ENCODE peak calls at places on chromosomes 5 and 9, in eight cellular contexts. One of them, this sample, is unnamed.

GRCh38 chr5:91469517-91470165 is 86.5 kb upstream of the ARRDC3 start:
- DNase-seq in RWPE1: no peak
- DNase-seq in cardiac muscle cell: no peak
- DNase-seq in NCI-H1694: no peak
- DNase-seq in activated naive CD4-positive, alpha-beta T cell treated with anti-CD3 and anti-CD28 coated beads, Interleukin-2, amount 10 ng/mL, durations not matched to agents 7 days and 5 days: no peak
- DNase-seq in colonic mucosa: no peak
- DNase-seq in A549: no peak
- DNase-seq in choroid plexus epithelial cell: peak; percentile 5
- DNase-seq in this sample: no peak

GRCh38 chr5:159886312-159886711 is 30.0 kb upstream of the ADRA1B start:
- DNase-seq in RWPE1: no peak
- DNase-seq in cardiac muscle cell: no peak
- DNase-seq in NCI-H1694: no peak
- DNase-seq in activated naive CD4-positive, alpha-beta T cell treated with anti-CD3 and anti-CD28 coated beads, Interleukin-2, amount 10 ng/mL, durations not matched to agents 7 days and 5 days: no peak
- DNase-seq in colonic mucosa: no peak
- DNase-seq in A549: no peak
- DNase-seq in choroid plexus epithelial cell: no peak
- DNase-seq in this sample: no peak

GRCh38 chr9:121359358-121360294 is 10.4 kb downstream of the STOM start:
- DNase-seq in RWPE1: no peak
- DNase-seq in cardiac muscle cell: peak; percentile 44
- DNase-seq in NCI-H1694: no peak
- DNase-seq in activated naive CD4-positive, alpha-beta T cell treated with anti-CD3 and anti-CD28 coated beads, Interleukin-2, amount 10 ng/mL, durations not matched to agents 7 days and 5 days: no peak
- DNase-seq in colonic mucosa: no peak
- DNase-seq in A549: no peak
- DNase-seq in choroid plexus epithelial cell: peak; percentile 58
- DNase-seq in this sample: no peak

GRCh38 chr5:115686692-115687054 is 60.8 kb upstream of the TMED7 start:
- DNase-seq in RWPE1: no peak
- DNase-seq in cardiac muscle cell: no peak
- DNase-seq in NCI-H1694: no peak
- DNase-seq in activated naive CD4-positive, alpha-beta T cell treated with anti-CD3 and anti-CD28 coated beads, Interleukin-2, amount 10 ng/mL, durations not matched to agents 7 days and 5 days: no peak
- DNase-seq in colonic mucosa: no peak
- DNase-seq in A549: no peak
- DNase-seq in choroid plexus epithelial cell: peak; percentile 4
- DNase-seq in this sample: no peak

GRCh38 chr5:157484768-157485167 is 24.8 kb downstream of the NIPAL4 start:
- DNase-seq in RWPE1: no peak
- DNase-seq in cardiac muscle cell: peak; percentile 74
- DNase-seq in NCI-H1694: peak; percentile 50
- DNase-seq in activated naive CD4-positive, alpha-beta T cell treated with anti-CD3 and anti-CD28 coated beads, Interleukin-2, amount 10 ng/mL, durations not matched to agents 7 days and 5 days: no peak
- DNase-seq in colonic mucosa: no peak
- DNase-seq in A549: no peak
- DNase-seq in choroid plexus epithelial cell: no peak
- DNase-seq in this sample: no peak

GRCh38 chr9:80649001-80649420 is 1040.3 kb downstream of the TLE1 start:
- DNase-seq in RWPE1: no peak
- DNase-seq in cardiac muscle cell: peak; percentile 93
- DNase-seq in NCI-H1694: no peak
- DNase-seq in activated naive CD4-positive, alpha-beta T cell treated with anti-CD3 and anti-CD28 coated beads, Interleukin-2, amount 10 ng/mL, durations not matched to agents 7 days and 5 days: no peak
- DNase-seq in colonic mucosa: peak; percentile 23
- DNase-seq in A549: no peak
- DNase-seq in choroid plexus epithelial cell: peak; percentile 73
- DNase-seq in this sample: no peak

GRCh38 chr5:9498541-9499497 is 47.1 kb downstream of the SEMA5A start:
- DNase-seq in RWPE1: peak; percentile 33
- DNase-seq in cardiac muscle cell: peak; percentile 32
- DNase-seq in NCI-H1694: no peak
- DNase-seq in activated naive CD4-positive, alpha-beta T cell treated with anti-CD3 and anti-CD28 coated beads, Interleukin-2, amount 10 ng/mL, durations not matched to agents 7 days and 5 days: no peak
- DNase-seq in colonic mucosa: no peak
- DNase-seq in A549: peak; percentile 21
- DNase-seq in choroid plexus epithelial cell: peak; percentile 67
- DNase-seq in this sample: no peak

GRCh38 chr5:159181152-159181551 is 28.2 kb downstream of the RNF145 start:
- DNase-seq in RWPE1: no peak
- DNase-seq in cardiac muscle cell: peak; percentile 36
- DNase-seq in NCI-H1694: no peak
- DNase-seq in activated naive CD4-positive, alpha-beta T cell treated with anti-CD3 and anti-CD28 coated beads, Interleukin-2, amount 10 ng/mL, durations not matched to agents 7 days and 5 days: no peak
- DNase-seq in colonic mucosa: no peak
- DNase-seq in A549: no peak
- DNase-seq in choroid plexus epithelial cell: peak; percentile 55
- DNase-seq in this sample: no peak

GRCh38 chr5:168413062-168413461 is 73.2 kb upstream of the RARS1 start:
- DNase-seq in RWPE1: peak; percentile 95
- DNase-seq in cardiac muscle cell: no peak
- DNase-seq in NCI-H1694: no peak
- DNase-seq in activated naive CD4-positive, alpha-beta T cell treated with anti-CD3 and anti-CD28 coated beads, Interleukin-2, amount 10 ng/mL, durations not matched to agents 7 days and 5 days: no peak
- DNase-seq in colonic mucosa: no peak
- DNase-seq in A549: no peak
- DNase-seq in choroid plexus epithelial cell: no peak
- DNase-seq in this sample: no peak

GRCh38 chr5:87010736-87011135 is 256.9 kb upstream of the RASA1 start:
- DNase-seq in RWPE1: no peak
- DNase-seq in cardiac muscle cell: peak; percentile 62
- DNase-seq in NCI-H1694: no peak
- DNase-seq in activated naive CD4-positive, alpha-beta T cell treated with anti-CD3 and anti-CD28 coated beads, Interleukin-2, amount 10 ng/mL, durations not matched to agents 7 days and 5 days: no peak
- DNase-seq in colonic mucosa: no peak
- DNase-seq in A549: no peak
- DNase-seq in choroid plexus epithelial cell: peak; percentile 10
- DNase-seq in this sample: no peak

GRCh38 chr9:22682536-22683392 is 236.1 kb downstream of the DMRTA1 start:
- DNase-seq in RWPE1: peak; percentile 46
- DNase-seq in cardiac muscle cell: no peak
- DNase-seq in NCI-H1694: no peak
- DNase-seq in activated naive CD4-positive, alpha-beta T cell treated with anti-CD3 and anti-CD28 coated beads, Interleukin-2, amount 10 ng/mL, durations not matched to agents 7 days and 5 days: no peak
- DNase-seq in colonic mucosa: no peak
- DNase-seq in A549: peak; percentile 2
- DNase-seq in choroid plexus epithelial cell: peak; percentile 6
- DNase-seq in this sample: peak; percentile 18

GRCh38 chr5:80566711-80567259 is 3.3 kb downstream of the ANKRD34B start:
- DNase-seq in RWPE1: no peak
- DNase-seq in cardiac muscle cell: no peak
- DNase-seq in NCI-H1694: no peak
- DNase-seq in activated naive CD4-positive, alpha-beta T cell treated with anti-CD3 and anti-CD28 coated beads, Interleukin-2, amount 10 ng/mL, durations not matched to agents 7 days and 5 days: no peak
- DNase-seq in colonic mucosa: no peak
- DNase-seq in A549: no peak
- DNase-seq in choroid plexus epithelial cell: no peak
- DNase-seq in this sample: no peak

GRCh38 chr5:137466888-137467287 is 32.2 kb downstream of the SPOCK1 start:
- DNase-seq in RWPE1: no peak
- DNase-seq in cardiac muscle cell: peak; percentile 40
- DNase-seq in NCI-H1694: no peak
- DNase-seq in activated naive CD4-positive, alpha-beta T cell treated with anti-CD3 and anti-CD28 coated beads, Interleukin-2, amount 10 ng/mL, durations not matched to agents 7 days and 5 days: no peak
- DNase-seq in colonic mucosa: no peak
- DNase-seq in A549: no peak
- DNase-seq in choroid plexus epithelial cell: no peak
- DNase-seq in this sample: no peak

GRCh38 chr5:133694181-133694831 is 82.0 kb upstream of the FSTL4 start:
- DNase-seq in RWPE1: no peak
- DNase-seq in cardiac muscle cell: no peak
- DNase-seq in NCI-H1694: no peak
- DNase-seq in activated naive CD4-positive, alpha-beta T cell treated with anti-CD3 and anti-CD28 coated beads, Interleukin-2, amount 10 ng/mL, durations not matched to agents 7 days and 5 days: no peak
- DNase-seq in colonic mucosa: no peak
- DNase-seq in A549: no peak
- DNase-seq in choroid plexus epithelial cell: no peak
- DNase-seq in this sample: no peak

GRCh38 chr9:26744362-26744965 is 148.1 kb downstream of the CAAP1 start:
- DNase-seq in RWPE1: no peak
- DNase-seq in cardiac muscle cell: peak; percentile 54
- DNase-seq in NCI-H1694: peak; percentile 16
- DNase-seq in activated naive CD4-positive, alpha-beta T cell treated with anti-CD3 and anti-CD28 coated beads, Interleukin-2, amount 10 ng/mL, durations not matched to agents 7 days and 5 days: no peak
- DNase-seq in colonic mucosa: no peak
- DNase-seq in A549: peak; percentile 45
- DNase-seq in choroid plexus epithelial cell: peak; percentile 63
- DNase-seq in this sample: no peak

GRCh38 chr9:693460-694390 is 147.8 kb upstream of the DMRT1 start:
- DNase-seq in RWPE1: no peak
- DNase-seq in cardiac muscle cell: peak; percentile 84
- DNase-seq in NCI-H1694: peak; percentile 37
- DNase-seq in activated naive CD4-positive, alpha-beta T cell treated with anti-CD3 and anti-CD28 coated beads, Interleukin-2, amount 10 ng/mL, durations not matched to agents 7 days and 5 days: no peak
- DNase-seq in colonic mucosa: peak; percentile 44
- DNase-seq in A549: no peak
- DNase-seq in choroid plexus epithelial cell: peak; percentile 80
- DNase-seq in this sample: no peak

GRCh38 chr9:89799766-89800165 is 195.0 kb downstream of the GADD45G start:
- DNase-seq in RWPE1: peak; percentile 42
- DNase-seq in cardiac muscle cell: no peak
- DNase-seq in NCI-H1694: no peak
- DNase-seq in activated naive CD4-positive, alpha-beta T cell treated with anti-CD3 and anti-CD28 coated beads, Interleukin-2, amount 10 ng/mL, durations not matched to agents 7 days and 5 days: no peak
- DNase-seq in colonic mucosa: no peak
- DNase-seq in A549: no peak
- DNase-seq in choroid plexus epithelial cell: no peak
- DNase-seq in this sample: no peak

GRCh38 chr5:107621089-107621488 is 49.6 kb downstream of the EFNA5 start:
- DNase-seq in RWPE1: no peak
- DNase-seq in cardiac muscle cell: no peak
- DNase-seq in NCI-H1694: no peak
- DNase-seq in activated naive CD4-positive, alpha-beta T cell treated with anti-CD3 and anti-CD28 coated beads, Interleukin-2, amount 10 ng/mL, durations not matched to agents 7 days and 5 days: no peak
- DNase-seq in colonic mucosa: no peak
- DNase-seq in A549: no peak
- DNase-seq in choroid plexus epithelial cell: no peak
- DNase-seq in this sample: no peak

GRCh38 chr5:113487779-113488644 is at the start of gene MCC:
- DNase-seq in RWPE1: peak; percentile 82
- DNase-seq in cardiac muscle cell: peak; percentile 96
- DNase-seq in NCI-H1694: peak; percentile 51
- DNase-seq in activated naive CD4-positive, alpha-beta T cell treated with anti-CD3 and anti-CD28 coated beads, Interleukin-2, amount 10 ng/mL, durations not matched to agents 7 days and 5 days: peak; percentile 53
- DNase-seq in colonic mucosa: peak; percentile 76
- DNase-seq in A549: peak; percentile 71
- DNase-seq in choroid plexus epithelial cell: peak; percentile 94
- DNase-seq in this sample: no peak

GRCh38 chr9:16314476-16314875 is 556.0 kb downstream of the BNC2 start:
- DNase-seq in RWPE1: no peak
- DNase-seq in cardiac muscle cell: no peak
- DNase-seq in NCI-H1694: no peak
- DNase-seq in activated naive CD4-positive, alpha-beta T cell treated with anti-CD3 and anti-CD28 coated beads, Interleukin-2, amount 10 ng/mL, durations not matched to agents 7 days and 5 days: no peak
- DNase-seq in colonic mucosa: no peak
- DNase-seq in A549: no peak
- DNase-seq in choroid plexus epithelial cell: no peak
- DNase-seq in this sample: no peak

GRCh38 chr5:149005077-149005892 is 57.6 kb downstream of the SH3TC2 start:
- DNase-seq in RWPE1: no peak
- DNase-seq in cardiac muscle cell: peak; percentile 49
- DNase-seq in NCI-H1694: no peak
- DNase-seq in activated naive CD4-positive, alpha-beta T cell treated with anti-CD3 and anti-CD28 coated beads, Interleukin-2, amount 10 ng/mL, durations not matched to agents 7 days and 5 days: no peak
- DNase-seq in colonic mucosa: peak; percentile 25
- DNase-seq in A549: peak; percentile 21
- DNase-seq in choroid plexus epithelial cell: peak; percentile 62
- DNase-seq in this sample: no peak

GRCh38 chr5:1673042-1673674 is 126.5 kb downstream of the MRPL36 start:
- DNase-seq in RWPE1: no peak
- DNase-seq in cardiac muscle cell: peak; percentile 40
- DNase-seq in NCI-H1694: no peak
- DNase-seq in activated naive CD4-positive, alpha-beta T cell treated with anti-CD3 and anti-CD28 coated beads, Interleukin-2, amount 10 ng/mL, durations not matched to agents 7 days and 5 days: no peak
- DNase-seq in colonic mucosa: no peak
- DNase-seq in A549: no peak
- DNase-seq in choroid plexus epithelial cell: peak; percentile 18
- DNase-seq in this sample: no peak

GRCh38 chr5:89769975-89770374 is 639.6 kb downstream of the CETN3 start:
- DNase-seq in RWPE1: peak; percentile 3
- DNase-seq in cardiac muscle cell: peak; percentile 41
- DNase-seq in NCI-H1694: no peak
- DNase-seq in activated naive CD4-positive, alpha-beta T cell treated with anti-CD3 and anti-CD28 coated beads, Interleukin-2, amount 10 ng/mL, durations not matched to agents 7 days and 5 days: no peak
- DNase-seq in colonic mucosa: no peak
- DNase-seq in A549: no peak
- DNase-seq in choroid plexus epithelial cell: peak; percentile 67
- DNase-seq in this sample: no peak

GRCh38 chr9:18568969-18569368 is 95.0 kb downstream of the ADAMTSL1 start:
- DNase-seq in RWPE1: no peak
- DNase-seq in cardiac muscle cell: no peak
- DNase-seq in NCI-H1694: no peak
- DNase-seq in activated naive CD4-positive, alpha-beta T cell treated with anti-CD3 and anti-CD28 coated beads, Interleukin-2, amount 10 ng/mL, durations not matched to agents 7 days and 5 days: no peak
- DNase-seq in colonic mucosa: no peak
- DNase-seq in A549: no peak
- DNase-seq in choroid plexus epithelial cell: peak; percentile 20
- DNase-seq in this sample: no peak

GRCh38 chr9:135602789-135603481 is 36.4 kb downstream of the GLT6D1 start:
- DNase-seq in RWPE1: peak; percentile 70
- DNase-seq in cardiac muscle cell: peak; percentile 39
- DNase-seq in NCI-H1694: peak; percentile 36
- DNase-seq in activated naive CD4-positive, alpha-beta T cell treated with anti-CD3 and anti-CD28 coated beads, Interleukin-2, amount 10 ng/mL, durations not matched to agents 7 days and 5 days: peak; percentile 68
- DNase-seq in colonic mucosa: peak; percentile 53
- DNase-seq in A549: peak; percentile 34
- DNase-seq in choroid plexus epithelial cell: peak; percentile 45
- DNase-seq in this sample: peak; percentile 45

GRCh38 chr5:180161420-180162303 is 47.3 kb downstream of the RASGEF1C start:
- DNase-seq in RWPE1: no peak
- DNase-seq in cardiac muscle cell: no peak
- DNase-seq in NCI-H1694: peak; percentile 17
- DNase-seq in activated naive CD4-positive, alpha-beta T cell treated with anti-CD3 and anti-CD28 coated beads, Interleukin-2, amount 10 ng/mL, durations not matched to agents 7 days and 5 days: no peak
- DNase-seq in colonic mucosa: no peak
- DNase-seq in A549: no peak
- DNase-seq in choroid plexus epithelial cell: peak; percentile 10
- DNase-seq in this sample: no peak